ENCODE peak calls at places on chromosomes 12 and 14, in five cellular contexts. Y is H9, N is trophoblast cell, B is neuronal stem cell, A is H1. X is an unnamed sample.

GRCh38 chr14:92280554-92281262 is 42.3 kb upstream of the SLC24A4 start:
- DNase-seq in Y (no peak), N (no peak), B (no peak), A (no peak), X (peak; percentile 45)

GRCh38 chr14:85131523-85131922 is 398.4 kb upstream of the FLRT2 start:
- DNase-seq in Y (peak; percentile 66), N (no peak), B (no peak), A (peak; percentile 7), X (no peak)

GRCh38 chr14:64303471-64303917 is 9.3 kb upstream of the ESR2 start:
- DNase-seq in Y (peak; percentile 49), N (peak; percentile 28), B (peak; percentile 61), A (peak; percentile 36), X (peak; percentile 77)

GRCh38 chr14:71472281-71472960 is 459.8 kb upstream of the RGS6 start:
- DNase-seq in Y (no peak), N (no peak), B (no peak), A (no peak), X (no peak)

GRCh38 chr12:115830633-115831032 is 446.9 kb downstream of the MED13L start:
- DNase-seq in Y (no peak), N (no peak), B (no peak), A (no peak), X (no peak)

GRCh38 chr12:56488041-56488955 is at the start of gene GLS2:
- DNase-seq in Y (peak; percentile 93), N (peak; percentile 55), B (peak; percentile 58), A (peak; percentile 39), X (peak; percentile 69)

GRCh38 chr14:89844508-89844907 is 110.0 kb downstream of the EFCAB11 start:
- DNase-seq in Y (no peak), N (no peak), B (no peak), A (no peak), X (no peak)

GRCh38 chr12:81330480-81330879 is 252.6 kb downstream of the ACSS3 start:
- DNase-seq in Y (no peak), N (no peak), B (no peak), A (no peak), X (no peak)

GRCh38 chr12:91037301-91037700 is 20.5 kb downstream of the KERA start:
- DNase-seq in Y (no peak), N (no peak), B (no peak), A (no peak), X (no peak)

GRCh38 chr12:206746-207440 is 7.1 kb downstream of the SLC6A12 start:
- DNase-seq in Y (no peak), N (no peak), B (no peak), A (no peak), X (no peak)

GRCh38 chr12:57240069-57240921 is 10.7 kb downstream of the STAC3 start:
- DNase-seq in Y (peak; percentile 64), N (peak; percentile 87), B (no peak), A (no peak), X (peak; percentile 68)

GRCh38 chr12:109537136-109537535 is 36.2 kb downstream of the MMAB start:
- DNase-seq in Y (no peak), N (no peak), B (no peak), A (no peak), X (no peak)

GRCh38 chr12:109538191-109538863 is 35.0 kb downstream of the MMAB start:
- DNase-seq in Y (no peak), N (no peak), B (no peak), A (no peak), X (no peak)

GRCh38 chr12:109541412-109541725 is 31.9 kb downstream of the MMAB start:
- DNase-seq in Y (no peak), N (no peak), B (no peak), A (no peak), X (no peak)

GRCh38 chr12:109540526-109541411 is 32.5 kb downstream of the MMAB start:
- DNase-seq in Y (no peak), N (no peak), B (no peak), A (no peak), X (no peak)

GRCh38 chr12:109539508-109539907 is 33.8 kb downstream of the MMAB start:
- DNase-seq in Y (no peak), N (no peak), B (no peak), A (no peak), X (peak; percentile 43)
- H2BK12ac ChIP-seq in Y (no peak overlapping the region), N (no peak overlapping the region), B (no peak overlapping the region), A (no peak overlapping the region), X (no peak overlapping the region)

GRCh38 chr12:68040450-68041075 is 51.3 kb downstream of the IFNG-AS1 start:
- DNase-seq in Y (peak; percentile 69), N (peak; percentile 43), B (peak; percentile 80), A (no peak), X (peak; percentile 76)

GRCh38 chr12:68037616-68038255 is 48.5 kb downstream of the IFNG-AS1 start:
- DNase-seq in Y (no peak), N (no peak), B (no peak), A (no peak), X (no peak)

GRCh38 chr12:68038650-68039049 is 49.4 kb downstream of the IFNG-AS1 start:
- DNase-seq in Y (no peak), N (no peak), B (no peak), A (no peak), X (no peak)

GRCh38 chr12:68043446-68043845 is 54.2 kb downstream of the IFNG-AS1 start:
- DNase-seq in Y (no peak), N (no peak), B (no peak), A (no peak), X (no peak)

DNA sequence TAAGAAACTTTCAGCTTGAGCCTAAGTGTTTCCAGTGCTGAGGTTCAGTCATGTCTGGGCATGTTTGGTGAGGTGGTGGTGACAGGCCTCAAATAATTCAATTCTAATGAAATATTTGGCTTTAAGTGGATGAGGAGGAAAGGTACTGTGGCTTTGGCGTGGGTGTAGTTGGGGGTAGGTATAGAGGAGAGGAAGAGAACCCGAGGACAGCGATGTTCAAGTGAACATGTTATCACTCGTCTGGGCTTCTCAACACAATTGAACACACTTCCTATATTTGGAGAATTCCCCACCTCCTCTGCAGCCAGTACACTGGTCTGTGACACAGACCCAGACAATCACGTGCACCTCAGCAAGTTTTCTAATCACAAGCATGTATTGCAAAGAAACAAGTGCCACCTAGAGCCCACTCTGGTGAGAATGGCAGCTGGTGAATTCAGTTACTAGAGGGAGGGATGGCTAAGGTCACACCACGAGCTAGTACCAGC is 53.0 kb downstream of the IFNG-AS1 start:
- DNase-seq in Y (no peak), N (no peak), B (no peak), A (no peak), X (peak; percentile 4)
- H3K4me2 ChIP-seq in Y (no peak overlapping the region), N (no peak overlapping the region), B (no peak overlapping the region), A (no peak overlapping the region), X (no peak overlapping the region)

DNA sequence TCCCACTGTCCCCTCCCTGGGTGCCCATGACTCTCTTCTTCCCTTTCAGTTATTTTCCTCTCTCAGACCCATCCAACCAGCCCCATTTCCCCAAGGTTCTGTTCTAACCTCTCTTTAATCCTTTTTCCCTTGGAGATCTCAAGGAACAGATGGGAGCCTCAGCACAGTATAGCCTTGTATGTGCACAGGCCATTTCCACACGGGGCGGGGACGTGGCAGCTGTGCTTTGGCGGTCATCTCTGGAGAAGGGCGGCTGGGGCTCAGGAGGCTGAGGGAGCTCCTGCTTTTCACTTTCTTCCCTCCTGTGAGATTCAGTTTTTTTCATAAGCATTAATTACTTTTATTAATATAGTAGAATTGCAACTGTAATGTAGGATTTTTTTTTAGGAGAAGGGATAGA is 212.2 kb downstream of the ZFP36L1 start:
- DNase-seq in Y (no peak), N (no peak), B (no peak), A (no peak), X (no peak)
- H2AK5ac ChIP-seq in Y (no peak overlapping the region), N (peak overlapping the region; percentile 71), B (peak overlapping the region; percentile 48), A (no peak overlapping the region), X (peak overlapping the region; percentile 25)

GRCh38 chr12:26113853-26114719 is 10.8 kb downstream of the BHLHE41 start:
- DNase-seq in Y (peak; percentile 94), N (peak; percentile 95), B (peak; percentile 70), A (peak; percentile 63), X (peak; percentile 94)
- H2BK12ac ChIP-seq in Y (no peak overlapping the region), N (peak overlapping the region; percentile 79), B (no peak overlapping the region), A (no peak overlapping the region), X (peak overlapping the region; percentile 94)

GRCh38 chr12:51421266-51421884 is 3.3 kb upstream of the SLC4A8 start:
- DNase-seq in Y (peak; percentile 77), N (peak; percentile 33), B (peak; percentile 69), A (peak; percentile 15), X (peak; percentile 65)
- H3K4me2 ChIP-seq in Y (no peak overlapping the region), N (peak overlapping the region; percentile 43), B (no peak overlapping the region), A (no peak overlapping the region), X (no peak overlapping the region)

GRCh38 chr14:22852940-22853767 is 16.8 kb downstream of the MMP14 start:
- DNase-seq in Y (peak; percentile 89), N (peak; percentile 82), B (peak; percentile 84), A (no peak), X (peak; percentile 84)
- H2AK5ac ChIP-seq in Y (no peak overlapping the region), N (peak overlapping the region; percentile 45), B (no peak overlapping the region), A (no peak overlapping the region), X (no peak overlapping the region)

GRCh38 chr14:101039755-101040138 is 136.2 kb upstream of the RTL1 start:
- DNase-seq in Y (no peak), N (no peak), B (no peak), A (no peak), X (no peak)

GRCh38 chr14:101040538-101041442 is 137.3 kb upstream of the RTL1 start:
- DNase-seq in Y (no peak), N (no peak), B (no peak), A (no peak), X (no peak)

GRCh38 chr14:101035466-101036225 is 132.1 kb upstream of the RTL1 start:
- DNase-seq in Y (no peak), N (no peak), B (no peak), A (no peak), X (no peak)

GRCh38 chr14:101037021-101037817 is 133.7 kb upstream of the RTL1 start:
- DNase-seq in Y (no peak), N (no peak), B (no peak), A (no peak), X (no peak)

DNA sequence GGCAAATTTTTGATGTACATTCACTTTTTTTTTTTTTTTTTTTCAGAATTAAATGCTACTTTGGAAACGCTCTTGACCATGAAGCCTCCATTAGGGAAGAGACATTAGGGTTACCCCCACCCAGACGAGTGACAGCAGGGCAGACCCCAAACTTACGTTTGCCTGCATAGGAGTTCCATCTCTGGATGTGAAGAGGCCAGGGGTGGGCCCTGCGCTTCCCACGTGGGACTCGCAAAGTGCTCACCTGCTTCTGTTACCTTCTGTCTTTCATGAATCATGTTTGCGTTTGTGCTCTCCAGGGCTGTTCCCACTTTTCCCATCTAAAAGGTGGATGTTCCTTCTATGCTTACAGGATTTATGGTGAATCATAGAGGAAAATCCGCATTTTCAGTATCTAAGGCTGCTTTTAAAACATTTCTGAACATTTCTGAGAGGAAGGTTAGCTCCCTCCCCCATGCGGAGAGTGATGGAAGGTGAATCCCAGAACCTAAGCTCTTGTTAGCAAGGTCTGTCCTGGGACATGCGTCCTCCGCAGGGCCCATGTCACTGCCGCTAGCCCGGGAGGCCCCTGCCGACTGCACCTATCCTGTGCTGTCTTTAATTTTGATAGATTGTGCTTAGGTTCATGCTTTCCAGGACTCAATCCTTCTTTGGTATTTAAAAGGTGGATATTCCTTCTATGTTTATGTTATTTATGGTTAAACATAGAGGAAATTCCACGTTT is 135.7 kb upstream of the RTL1 start:
- DNase-seq in Y (no peak), N (no peak), B (no peak), A (no peak), X (no peak)
- H2BK12ac ChIP-seq in Y (no peak overlapping the region), N (no peak overlapping the region), B (no peak overlapping the region), A (no peak overlapping the region), X (no peak overlapping the region)

GRCh38 chr14:63282997-63283396 is 35.7 kb downstream of the GPHB5 start:
- DNase-seq in Y (no peak), N (no peak), B (no peak), A (no peak), X (no peak)
- H3K4me2 ChIP-seq in Y (no peak overlapping the region), N (no peak overlapping the region), B (no peak overlapping the region), A (no peak overlapping the region), X (no peak overlapping the region)

X was measured in mesenchymal stem cell.